ENCODE peak calls at places on chromosomes 13 and 19, in ten cellular contexts. E is AG09309, V is fibroblast of pulmonary artery, L is lung, H is fibroblast of the aortic adventitia, T is ascending aorta, N is adrenal gland, I is mucosa of descending colon, S is mammary epithelial cell, M is AG10803. R is an unnamed sample.

GRCh38 chr13:43301341-43301969 is 278.1 kb downstream of the DNAJC15 start:
- DNase-seq in E (no peak), V (no peak), L (no peak), H (peak; percentile 31), T (no peak), N (no peak), I (no peak), S (no peak), M (peak; percentile 87), R (no peak)

GRCh38 chr13:47678201-47678963 is 322.7 kb downstream of the SUCLA2 start:
- DNase-seq in E (no peak), V (no peak), L (no peak), H (no peak), T (no peak), N (no peak), I (no peak), S (no peak), M (peak; percentile 51), R (peak; percentile 86)

GRCh38 chr13:110829486-110829885 is 85.4 kb downstream of the ANKRD10 start:
- DNase-seq in E (no peak), V (no peak), L (no peak), H (no peak), T (no peak), N (no peak), I (no peak), S (no peak), M (no peak), R (no peak)

GRCh38 chr19:4539697-4540581 is at the start of gene LRG1:
- DNase-seq in E (no peak), V (peak; percentile 79), L (peak; percentile 89), H (no peak), T (no peak), N (peak; percentile 74), I (peak; percentile 89), S (no peak), M (no peak), R (no peak)

GRCh38 chr19:14118165-14119051 is 846 bp upstream of the PRKACA start:
- DNase-seq in E (peak; percentile 70), V (peak; percentile 79), L (peak; percentile 84), H (peak; percentile 76), T (peak; percentile 79), N (peak; percentile 94), I (peak; percentile 61), S (peak; percentile 59), M (peak; percentile 91), R (no peak)

GRCh38 chr19:23698711-23699520 is 11.9 kb upstream of the ZNF675 start:
- DNase-seq in E (no peak), V (no peak), L (no peak), H (no peak), T (no peak), N (no peak), I (peak; percentile 79), S (peak; percentile 69), M (no peak), R (no peak)

GRCh38 chr19:48170817-48171347 is 402 bp downstream of the ZSWIM9 start:
- DNase-seq in E (no peak), V (no peak), L (no peak), H (no peak), T (no peak), N (no peak), I (peak; percentile 22), S (peak; percentile 8), M (no peak), R (no peak)

GRCh38 chr13:106139942-106140341 is 395.5 kb downstream of the EFNB2 start:
- DNase-seq in E (no peak), V (no peak), L (no peak), H (no peak), T (no peak), N (no peak), I (no peak), S (no peak), M (no peak), R (no peak)

GRCh38 chr19:33240181-33240771 is 14.6 kb upstream of the SLC7A10 start:
- DNase-seq in E (no peak), V (no peak), L (no peak), H (no peak), T (no peak), N (no peak), I (no peak), S (no peak), M (no peak), R (no peak)

GRCh38 chr13:27339299-27339698 is 68.7 kb downstream of the RASL11A start:
- DNase-seq in E (no peak), V (peak; percentile 58), L (no peak), H (peak; percentile 48), T (no peak), N (no peak), I (peak; percentile 68), S (peak; percentile 20), M (peak; percentile 35), R (no peak)
- TF ChIP-seq CTCF in E (peak; percentile 65), V (peak; percentile 77), L (no peak), H (peak; percentile 69), T (peak; percentile 10), N (no peak), I (peak; percentile 28), S (peak; percentile 63), M (peak; percentile 66), R (peak; percentile 64)

GRCh38 chr13:40664100-40665060 is 2.1 kb downstream of the FOXO1 start:
- DNase-seq in E (no peak), V (peak; percentile 55), L (peak; percentile 78), H (peak; percentile 38), T (no peak), N (peak; percentile 82), I (peak; percentile 89), S (peak; percentile 36), M (peak; percentile 23), R (no peak)
- H3K4me3 ChIP-seq in E (peak overlapping the region; percentile 81), V (peak overlapping the region; percentile 91), L (peak overlapping the region; percentile 99), H (peak overlapping the region; percentile 88), T (peak overlapping the region; percentile 79), N (peak overlapping the region; percentile 52), I (peak overlapping the region; percentile 73), S (peak overlapping the region; percentile 93), M (peak overlapping the region; percentile 72), R (peak overlapping the region; percentile 63)

GRCh38 chr13:113616281-113616906 is 31.8 kb downstream of the TFDP1 start:
- DNase-seq in E (no peak), V (peak; percentile 74), L (no peak), H (no peak), T (no peak), N (no peak), I (no peak), S (no peak), M (no peak), R (peak; percentile 6)

GRCh38 chr13:113620036-113620435 is 35.5 kb downstream of the TFDP1 start:
- DNase-seq in E (no peak), V (no peak), L (no peak), H (no peak), T (no peak), N (no peak), I (no peak), S (no peak), M (no peak), R (no peak)

GRCh38 chr13:113616991-113617749 is 32.6 kb downstream of the TFDP1 start:
- DNase-seq in E (no peak), V (peak; percentile 64), L (no peak), H (no peak), T (no peak), N (no peak), I (no peak), S (no peak), M (no peak), R (peak; percentile 85)

GRCh38 chr13:113621046-113621445 is 36.5 kb downstream of the TFDP1 start:
- DNase-seq in E (no peak), V (no peak), L (no peak), H (no peak), T (no peak), N (no peak), I (no peak), S (no peak), M (no peak), R (no peak)

DNA sequence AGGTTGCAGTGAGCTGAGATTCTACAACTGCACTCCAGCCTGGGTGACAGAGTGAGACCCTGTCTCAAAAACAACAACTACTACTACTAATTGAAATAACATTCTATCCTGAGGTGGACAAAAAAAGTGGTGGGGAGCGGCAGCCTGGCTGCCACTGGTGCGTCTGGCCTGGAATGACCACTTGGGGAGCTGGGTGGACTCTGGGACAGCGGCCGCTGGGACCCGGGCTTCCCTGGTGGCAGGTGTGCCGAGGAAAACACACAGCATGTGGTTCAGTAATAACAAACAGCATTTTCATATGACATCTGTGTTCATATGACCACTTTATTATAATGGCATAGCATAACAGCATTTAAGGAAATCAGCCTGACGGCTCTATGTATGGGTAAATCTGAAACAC is 33.9 kb downstream of the TFDP1 start:
- DNase-seq in E (no peak), V (no peak), L (no peak), H (no peak), T (no peak), N (no peak), I (no peak), S (no peak), M (no peak), R (no peak)
- TF ChIP-seq CTCF in E (no peak), V (no peak), L (no peak), H (no peak), T (no peak), N (no peak), I (no peak), S (no peak), M (no peak), R (no peak)

GRCh38 chr19:29515233-29515619 is 10.6 kb upstream of the VSTM2B start:
- DNase-seq in E (no peak), V (no peak), L (no peak), H (no peak), T (no peak), N (no peak), I (no peak), S (no peak), M (no peak), R (no peak)
- H3K4me3 ChIP-seq in E (no peak overlapping the region), V (no peak overlapping the region), L (no peak overlapping the region), H (no peak overlapping the region), T (no peak overlapping the region), N (no peak overlapping the region), I (no peak overlapping the region), S (no peak overlapping the region), M (no peak overlapping the region), R (no peak overlapping the region)

R was measured in astrocyte of the cerebellum.